ENCODE peak calls at places on chromosomes 5 and 9, in eight cellular contexts. G, R, E, T, A, D, U and I are unnamed samples.
A peak's percentile ranks its signal among the peaks of the same experiment; 100 is the strongest.

GRCh38 chr9:133892193-133892920 is 99.8 kb downstream of the VAV2 start:
- DNase-seq in G (no peak), R (no peak), E (no peak), T (no peak), A (peak; percentile 91), D (no peak), U (no peak), I (no peak)

GRCh38 chr9:124214116-124214515 is 43.6 kb upstream of the NEK6 start:
- DNase-seq in G (no peak), R (no peak), E (no peak), T (no peak), A (no peak), D (no peak), U (no peak), I (no peak)

GRCh38 chr9:69476797-69477196 is 151.8 kb downstream of the ENTREP1 start:
- DNase-seq in G (no peak), R (no peak), E (no peak), T (no peak), A (no peak), D (no peak), U (no peak), I (no peak)

GRCh38 chr5:12999667-13000066 is 944.8 kb downstream of the DNAH5 start:
- DNase-seq in G (no peak), R (no peak), E (peak; percentile 4), T (no peak), A (no peak), D (no peak), U (no peak), I (no peak)

GRCh38 chr9:121992571-121993212 is 100.4 kb downstream of the TTLL11 start:
- DNase-seq in G (peak; percentile 15), R (peak; percentile 82), E (peak; percentile 64), T (peak; percentile 55), A (peak; percentile 66), D (peak; percentile 85), U (peak; percentile 29), I (peak; percentile 86)

GRCh38 chr9:95507456-95508241 is 9.1 kb downstream of the PTCH1 start:
- DNase-seq in G (peak; percentile 18), R (peak; percentile 73), E (peak; percentile 53), T (peak; percentile 63), A (peak; percentile 58), D (peak; percentile 56), U (no peak), I (peak; percentile 65)

GRCh38 chr9:137446851-137447471 is 5.8 kb upstream of the ENTPD8 start:
- DNase-seq in G (no peak), R (no peak), E (no peak), T (peak; percentile 52), A (no peak), D (no peak), U (no peak), I (no peak)

GRCh38 chr5:96320797-96321196 is 112.3 kb downstream of the PCSK1 start:
- DNase-seq in G (no peak), R (peak; percentile 61), E (peak; percentile 81), T (no peak), A (no peak), D (peak; percentile 63), U (no peak), I (no peak)

GRCh38 chr9:124212381-124213050 is 45.2 kb upstream of the NEK6 start:
- DNase-seq in G (no peak), R (peak; percentile 73), E (peak; percentile 58), T (peak; percentile 4), A (no peak), D (peak; percentile 87), U (no peak), I (no peak)

GRCh38 chr9:35749515-35750255 is 598 bp downstream of the RGP1 start:
- DNase-seq in G (peak; percentile 42), R (no peak), E (peak; percentile 40), T (peak; percentile 68), A (no peak), D (peak; percentile 31), U (peak; percentile 46), I (no peak)

GRCh38 chr5:126780165-126780827 is 3.4 kb downstream of the LMNB1 start:
- DNase-seq in G (peak; percentile 28), R (peak; percentile 81), E (peak; percentile 50), T (no peak), A (peak; percentile 38), D (peak; percentile 80), U (peak; percentile 32), I (peak; percentile 85)

GRCh38 chr9:129549139-129549538 is 71.8 kb downstream of the C9orf50 start:
- DNase-seq in G (no peak), R (no peak), E (no peak), T (no peak), A (no peak), D (no peak), U (no peak), I (no peak)

GRCh38 chr9:36345103-36345846 is 54.8 kb downstream of the RNF38 start:
- DNase-seq in G (no peak), R (no peak), E (no peak), T (no peak), A (no peak), D (no peak), U (no peak), I (peak; percentile 13)

GRCh38 chr9:23542438-23542837 is 283.6 kb downstream of the ELAVL2 start:
- DNase-seq in G (no peak), R (no peak), E (no peak), T (no peak), A (no peak), D (no peak), U (no peak), I (no peak)

GRCh38 chr5:105885266-105885665 is 1785.5 kb downstream of the EFNA5 start:
- DNase-seq in G (no peak), R (peak; percentile 66), E (peak; percentile 66), T (no peak), A (no peak), D (peak; percentile 66), U (no peak), I (no peak)

GRCh38 chr5:124912653-124913328 is 166.4 kb upstream of the ZNF608 start:
- DNase-seq in G (no peak), R (no peak), E (no peak), T (no peak), A (no peak), D (no peak), U (no peak), I (no peak)

GRCh38 chr9:117435630-117436261 is 20.9 kb upstream of the ASTN2 start:
- DNase-seq in G (no peak), R (no peak), E (no peak), T (no peak), A (no peak), D (no peak), U (no peak), I (no peak)

GRCh38 chr5:141392429-141393198 is at the start of gene PCDHGA8:
- DNase-seq in G (no peak), R (peak; percentile 49), E (no peak), T (no peak), A (no peak), D (peak; percentile 32), U (no peak), I (peak; percentile 71)

GRCh38 chr9:72271617-72272478 is 93.2 kb downstream of the ZFAND5 start:
- DNase-seq in G (peak; percentile 11), R (peak; percentile 55), E (peak; percentile 52), T (no peak), A (peak; percentile 39), D (peak; percentile 71), U (no peak), I (peak; percentile 62)

GRCh38 chr9:129344623-129345495 is 166.8 kb upstream of the IER5L start:
- DNase-seq in G (no peak), R (no peak), E (no peak), T (no peak), A (no peak), D (no peak), U (no peak), I (no peak)